ENCODE peak calls at places on chromosomes 11 and 22, in six cellular contexts. J is NCI-H1048, X is AG20443, K is RWPE1, E is ureter, V is ACHN. S is an unnamed sample.

GRCh38 chr11:99368579-99368978 is 347.8 kb downstream of the CNTN5 start:
- DNase-seq in X (no peak), V (no peak), J (no peak), E (no peak), K (peak; percentile 2), S (no peak)

GRCh38 chr11:7892751-7893356 is 38.2 kb downstream of the OR10A6 start:
- DNase-seq in V (peak; percentile 58), E (no peak), X (peak; percentile 70), J (no peak), K (peak; percentile 71), S (peak; percentile 36)

GRCh38 chr22:29842172-29842571 is 4.1 kb upstream of the ASCC2 start:
- DNase-seq in E (no peak), K (no peak), J (no peak), V (no peak), X (no peak), S (no peak)

GRCh38 chr11:71060358-71060757 is 192.0 kb downstream of the SHANK2 start:
- DNase-seq in J (no peak), V (no peak), X (no peak), E (no peak), K (no peak), S (no peak)

GRCh38 chr11:110123003-110123402 is 29.8 kb downstream of the ZC3H12C start:
- DNase-seq in X (peak; percentile 48), J (no peak), E (no peak), V (no peak), K (no peak), S (no peak)

GRCh38 chr22:27336151-27337090 is 465.1 kb downstream of the MN1 start:
- DNase-seq in E (no peak), X (no peak), J (no peak), V (peak; percentile 52), K (peak; percentile 19), S (no peak)

GRCh38 chr11:134576721-134577171 is 164.7 kb upstream of the B3GAT1 start:
- DNase-seq in V (no peak), J (no peak), E (no peak), K (no peak), X (no peak), S (no peak)

GRCh38 chr11:112769170-112769569 is 192.1 kb upstream of the NCAM1 start:
- DNase-seq in E (no peak), K (no peak), X (no peak), V (no peak), J (no peak), S (no peak)

GRCh38 chr11:115458877-115459276 is 45.3 kb downstream of the CADM1 start:
- DNase-seq in E (no peak), K (no peak), V (no peak), X (no peak), J (peak; percentile 24), S (no peak)

GRCh38 chr11:61800331-61801281 is 7.9 kb downstream of the FEN1 start:
- DNase-seq in X (no peak), K (no peak), E (no peak), J (no peak), V (no peak), S (no peak)

GRCh38 chr22:17902960-17903359 is 121.4 kb downstream of the MICAL3 start:
- DNase-seq in J (no peak), K (no peak), V (no peak), E (no peak), X (no peak), S (no peak)

GRCh38 chr22:36197065-36197440 is 4.6 kb downstream of the APOL4 start:
- DNase-seq in J (no peak), X (peak; percentile 29), V (no peak), E (no peak), K (no peak), S (no peak)

GRCh38 chr11:131218542-131218941 is 151.9 kb upstream of the NTM start:
- DNase-seq in X (no peak), J (no peak), K (no peak), E (no peak), V (no peak), S (no peak)

GRCh38 chr22:43273902-43274484 is 69.2 kb downstream of the SCUBE1 start:
- DNase-seq in E (no peak), V (peak; percentile 55), K (peak; percentile 67), J (no peak), X (peak; percentile 84), S (peak; percentile 47)

GRCh38 chr11:122394326-122394725 is 261.2 kb upstream of the UBASH3B start:
- DNase-seq in K (no peak), V (no peak), J (no peak), X (no peak), E (no peak), S (no peak)

GRCh38 chr22:22408731-22409696 is 99.5 kb downstream of the ZNF280B start:
- DNase-seq in X (peak; percentile 58), K (no peak), E (no peak), J (no peak), V (peak; percentile 29), S (peak; percentile 45)

GRCh38 chr11:59184876-59185275 is 12.9 kb downstream of the DTX4 start:
- DNase-seq in X (no peak), E (no peak), V (no peak), J (no peak), K (no peak), S (no peak)

GRCh38 chr11:65194564-65194963 is 12.8 kb downstream of the CAPN1 start:
- DNase-seq in X (no peak), J (no peak), V (no peak), E (no peak), K (no peak), S (no peak)

GRCh38 chr11:70503201-70503877 is 105.0 kb downstream of the CTTN start:
- DNase-seq in J (no peak), E (no peak), X (no peak), V (no peak), K (no peak), S (no peak)

GRCh38 chr11:5690216-5690615 is 626 bp downstream of the TRIM22 start:
- DNase-seq in V (peak; percentile 44), J (no peak), E (no peak), X (peak; percentile 34), K (no peak), S (no peak)

GRCh38 chr11:1879342-1879940 is 12.3 kb downstream of the PRR33 start:
- DNase-seq in K (no peak), J (no peak), X (peak; percentile 5), V (no peak), E (no peak), S (no peak)

S was measured in HepG2.